ENCODE peak calls at places on chromosomes 3 and 15, in four cellular contexts. H, S, R and U are unnamed samples.

GRCh38 chr3:122100591-122101491 is 45.7 kb downstream of the CD86 start:
- DNase-seq in H (peak; percentile 27), S (no peak), R (no peak), U (no peak)

GRCh38 chr3:11778248-11778647 is 68.4 kb downstream of the TAMM41 start:
- DNase-seq in R (no peak), H (no peak), S (no peak), U (no peak)

GRCh38 chr3:52231502-52232278 is 6.2 kb upstream of the TLR9 start:
- DNase-seq in H (peak; percentile 80), R (peak; percentile 90), S (no peak), U (peak; percentile 73)

GRCh38 chr3:11185564-11186317 is 31.4 kb downstream of the HRH1 start:
- DNase-seq in S (peak; percentile 83), R (no peak), H (no peak), U (no peak)

GRCh38 chr3:131303848-131304247 is 77.7 kb upstream of the NUDT16 start:
- DNase-seq in R (no peak), H (no peak), S (no peak), U (no peak)

GRCh38 chr15:60212536-60212935 is 185.2 kb downstream of the ANXA2 start:
- DNase-seq in R (no peak), S (no peak), H (no peak), U (peak; percentile 12)

GRCh38 chr3:193446975-193447602 is 68.5 kb upstream of the ATP13A5 start:
- DNase-seq in R (no peak), S (no peak), H (no peak), U (no peak)

GRCh38 chr3:16825617-16826204 is 59.0 kb upstream of the PLCL2 start:
- DNase-seq in R (no peak), H (no peak), S (no peak), U (no peak)

GRCh38 chr3:50154476-50154839 is 666 bp upstream of the SEMA3F start:
- DNase-seq in H (no peak), S (no peak), R (peak; percentile 87), U (no peak)

GRCh38 chr15:32682569-32682968 is 35.2 kb upstream of the GREM1 start:
- DNase-seq in H (no peak), R (no peak), S (no peak), U (no peak)

GRCh38 chr15:64634020-64634419 is 141.4 kb downstream of the RBPMS2 start:
- DNase-seq in S (no peak), H (no peak), R (no peak), U (peak; percentile 34)

GRCh38 chr3:161139686-161140085 is 34.5 kb upstream of the B3GALNT1 start:
- DNase-seq in R (no peak), H (no peak), S (no peak), U (no peak)

GRCh38 chr3:194284351-194284750 is 66.8 kb downstream of the CPN2 start:
- DNase-seq in R (no peak), H (no peak), S (no peak), U (no peak)

GRCh38 chr15:59245583-59245982 is 38.9 kb downstream of the LDHAL6B start:
- DNase-seq in S (no peak), H (no peak), R (no peak), U (no peak)

GRCh38 chr15:45862034-45862433 is 227.2 kb downstream of the SQOR start:
- DNase-seq in R (no peak), H (no peak), S (no peak), U (no peak)

GRCh38 chr3:157920804-157921203 is 185.4 kb downstream of the SHOX2 start:
- DNase-seq in S (no peak), H (no peak), R (no peak), U (no peak)

GRCh38 chr15:84979651-84980050 is 2.0 kb upstream of the PDE8A start:
- DNase-seq in R (no peak), S (no peak), H (no peak), U (no peak)

GRCh38 chr15:90015749-90016148 is 14.6 kb downstream of the ZNF710 start:
- DNase-seq in R (no peak), S (no peak), H (no peak), U (no peak)

GRCh38 chr15:19899021-19899824 is 642.4 kb downstream of the GOLGA6L6 start:
- DNase-seq in R (no peak), H (no peak), S (no peak), U (no peak)

GRCh38 chr15:100026041-100026440 is 292.8 kb upstream of the LYSMD4 start:
- DNase-seq in R (no peak), H (no peak), S (no peak), U (no peak)

GRCh38 chr15:74726774-74727164 is 1.4 kb upstream of the CYP1A1 start:
- DNase-seq in H (no peak), R (no peak), S (no peak), U (no peak)

GRCh38 chr3:177516130-177517011 is 319.1 kb upstream of the TBL1XR1 start:
- DNase-seq in H (no peak), R (no peak), S (no peak), U (no peak)

GRCh38 chr3:58651268-58651667 is 15.3 kb downstream of the FAM3D start:
- DNase-seq in R (no peak), S (no peak), H (no peak), U (no peak)

GRCh38 chr3:20125912-20126311 is 60.1 kb downstream of the SGO1 start:
- DNase-seq in R (no peak), H (peak; percentile 87), S (no peak), U (peak; percentile 60)

GRCh38 chr3:146125946-146126345 is 35.0 kb downstream of the PLOD2 start:
- DNase-seq in S (no peak), R (no peak), H (no peak), U (no peak)

GRCh38 chr3:81696090-81696489 is 65.4 kb downstream of the GBE1 start:
- DNase-seq in S (no peak), R (no peak), H (no peak), U (no peak)

GRCh38 chr3:4994144-4994730 is 15.0 kb downstream of the BHLHE40 start:
- DNase-seq in R (no peak), S (peak; percentile 56), H (no peak), U (no peak)

GRCh38 chr3:33103480-33103879 is 6.5 kb upstream of the GLB1 start:
- DNase-seq in R (no peak), H (no peak), S (no peak), U (no peak)

GRCh38 chr3:186609247-186609868 is 3.5 kb upstream of the AHSG start:
- DNase-seq in R (no peak), H (peak; percentile 41), S (peak; percentile 41), U (peak; percentile 47)

GRCh38 chr15:68436680-68437079 is 4.7 kb upstream of the ITGA11 start:
- DNase-seq in S (no peak), R (no peak), H (no peak), U (no peak)

DNA sequence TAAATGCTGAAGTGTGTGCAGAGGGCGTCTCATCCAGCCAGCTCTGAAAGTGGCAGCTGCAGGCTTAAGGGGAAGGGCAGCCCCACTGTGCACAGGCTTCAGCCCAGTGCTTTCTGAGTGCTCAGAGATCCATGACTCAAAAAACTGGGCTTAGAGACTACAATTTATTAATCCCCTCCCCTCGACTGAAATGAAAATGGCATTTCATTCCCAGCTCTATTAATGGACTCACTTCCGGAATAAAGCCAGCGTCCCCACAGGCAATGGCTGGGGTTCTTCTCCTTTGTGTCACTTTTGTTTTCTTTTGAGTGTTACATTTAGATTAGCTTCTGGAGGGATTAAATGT is 55.5 kb upstream of the PLXNA1 start:
- DNase-seq in R (peak; percentile 56), S (no peak), H (no peak), U (no peak)
- TF ChIP-seq EZH2phosphoT487 in R (no peak), S (no peak), H (no peak), U (no peak)

GRCh38 chr3:37372669-37373068 is 198.3 kb upstream of the LRRFIP2 start:
- DNase-seq in H (no peak), S (no peak), R (no peak), U (no peak)

GRCh38 chr3:37375184-37376120 is 201.1 kb upstream of the LRRFIP2 start:
- DNase-seq in S (no peak), R (no peak), H (no peak), U (no peak)

GRCh38 chr3:37383323-37383722 is 208.9 kb upstream of the LRRFIP2 start:
- DNase-seq in R (no peak), S (no peak), H (no peak), U (no peak)

GRCh38 chr3:37377670-37378069 is 203.3 kb upstream of the LRRFIP2 start:
- DNase-seq in R (no peak), S (no peak), H (no peak), U (no peak)
- TF ChIP-seq EZH2phosphoT487 in R (no peak), S (no peak), H (no peak), U (no peak)

DNA sequence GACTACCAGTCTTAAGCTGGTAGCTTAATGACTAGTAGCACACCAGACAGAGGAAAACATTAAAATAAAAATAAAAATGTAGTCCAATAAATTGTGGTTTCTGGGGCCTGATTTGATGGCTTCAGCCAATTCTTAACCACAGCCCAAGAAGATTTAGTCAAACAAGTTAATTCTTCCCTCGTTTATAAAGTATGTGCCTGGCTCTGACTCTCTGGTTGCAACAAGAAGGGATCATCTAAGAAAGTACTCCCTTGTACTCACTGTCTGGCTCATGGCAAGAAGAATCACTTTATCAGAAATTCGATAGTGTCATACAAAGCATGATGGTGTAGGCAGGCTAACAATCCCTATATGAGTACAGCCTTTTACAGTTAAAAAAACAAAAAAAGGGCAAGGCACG is 141.9 kb downstream of the P3H2 start:
- DNase-seq in H (no peak), R (no peak), S (no peak), U (no peak)
- TF ChIP-seq EZH2phosphoT487 in H (no peak), R (no peak), S (no peak), U (no peak)

GRCh38 chr3:148681080-148681479 is 16.6 kb upstream of the AGTR1 start:
- DNase-seq in H (no peak), R (no peak), S (peak; percentile 44), U (no peak)
- TF ChIP-seq EZH2phosphoT487 in H (no peak), R (no peak), S (no peak), U (no peak)

GRCh38 chr15:31296304-31297220 is 30.1 kb upstream of the KLF13 start:
- DNase-seq in R (peak; percentile 12), S (no peak), H (no peak), U (no peak)

GRCh38 chr15:31293655-31294054 is 33.0 kb upstream of the KLF13 start:
- DNase-seq in S (no peak), R (no peak), H (no peak), U (no peak)

GRCh38 chr15:31294067-31294466 is 32.6 kb upstream of the KLF13 start:
- DNase-seq in H (no peak), S (no peak), R (no peak), U (no peak)

GRCh38 chr15:31297221-31297879 is 29.3 kb upstream of the KLF13 start:
- DNase-seq in S (no peak), H (no peak), R (no peak), U (no peak)

DNA sequence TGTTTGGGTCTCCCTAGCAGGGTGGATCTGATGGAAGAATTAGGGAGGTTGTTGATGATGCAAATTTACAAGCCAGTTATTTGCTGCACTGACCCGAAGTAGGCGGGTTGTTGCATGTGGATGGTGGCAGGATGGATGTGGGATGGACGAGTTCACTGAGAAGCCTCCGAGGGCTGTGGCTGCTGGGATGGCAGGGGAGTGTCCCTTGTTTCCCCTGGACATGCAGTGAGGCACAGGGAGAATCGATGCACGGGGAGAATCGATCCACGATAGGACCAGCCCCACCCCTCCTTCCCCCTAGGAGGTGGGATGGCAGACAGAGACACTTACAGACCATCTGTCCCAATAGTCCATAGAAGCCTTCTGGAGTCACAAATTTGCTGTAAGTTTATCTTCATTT is 31.0 kb upstream of the KLF13 start:
- DNase-seq in H (no peak), R (peak; percentile 4), S (no peak), U (no peak)
- TF ChIP-seq EZH2phosphoT487 in H (no peak), R (no peak), S (no peak), U (no peak)